ENCODE peak calls at places on chromosomes 11 and 22, in five cellular contexts. J is Jurkat, Clone E6-1; Y is epithelial cell of esophagus; G is cardiac fibroblast; K is neuronal stem cell. Z is an unnamed sample.

GRCh38 chr11:1473786-1474185 is 12.8 kb downstream of the MOB2 start:
- DNase-seq in J (no peak), Y (no peak), G (no peak), K (no peak), Z (no peak)

GRCh38 chr11:47148274-47148673 is 28.4 kb downstream of the ARFGAP2 start:
- DNase-seq in J (no peak), Y (no peak), G (no peak), K (no peak), Z (no peak)

GRCh38 chr22:47549741-47550340 is 787.4 kb downstream of the TBC1D22A start:
- DNase-seq in J (no peak), Y (no peak), G (no peak), K (no peak), Z (no peak)

GRCh38 chr11:119166368-119167076 is 2.0 kb upstream of the NLRX1 start:
- DNase-seq in J (no peak), Y (peak), G (peak), K (no peak), Z (no peak)

GRCh38 chr11:534197-534591 is 1.2 kb downstream of the HRAS start:
- DNase-seq in J (no peak), Y (no peak), G (no peak), K (no peak), Z (no peak)

GRCh38 chr11:101428918-101429317 is 154.9 kb downstream of the TRPC6 start:
- DNase-seq in J (peak), Y (peak), G (peak), K (no peak), Z (peak)

GRCh38 chr11:64000026-64000739 is 13.9 kb downstream of the OTUB1 start:
- DNase-seq in J (no peak), Y (peak), G (peak), K (peak), Z (peak)

GRCh38 chr11:33613404-33613803 is 87.2 kb downstream of the C11orf91 start:
- DNase-seq in J (no peak), Y (no peak), G (no peak), K (no peak), Z (no peak)

GRCh38 chr22:49297286-49297870 is 530.3 kb downstream of the BRD1 start:
- DNase-seq in J (no peak), Y (no peak), G (no peak), K (no peak), Z (peak)

GRCh38 chr11:44564198-44564597 is 1.3 kb upstream of the CD82 start:
- DNase-seq in J (no peak), Y (peak), G (peak), K (no peak), Z (no peak)

GRCh38 chr11:2209900-2210321 is 38.3 kb upstream of the TH start:
- DNase-seq in J (no peak), Y (no peak), G (no peak), K (no peak), Z (peak)

GRCh38 chr11:118792642-118793124 is 1.7 kb upstream of the DDX6 start:
- DNase-seq in J (peak), Y (peak), G (peak), K (peak), Z (peak)

GRCh38 chr22:19407649-19408606 is 23.6 kb downstream of the HIRA start:
- DNase-seq in J (no peak), Y (no peak), G (peak), K (no peak), Z (no peak)

GRCh38 chr22:40414306-40414705 is 43.9 kb downstream of the SGSM3 start:
- DNase-seq in J (no peak), Y (peak), G (peak), K (no peak), Z (no peak)

GRCh38 chr11:69437001-69437875 is 44.2 kb upstream of the LINC01488 start:
- DNase-seq in J (no peak), Y (peak), G (peak), K (no peak), Z (peak)

GRCh38 chr22:30015846-30016245 is 64.4 kb upstream of the HORMAD2 start:
- DNase-seq in J (no peak), Y (peak), G (peak), K (no peak), Z (no peak)

GRCh38 chr11:16895306-16895705 is 118.9 kb downstream of the PLEKHA7 start:
- DNase-seq in J (no peak), Y (peak), G (peak), K (no peak), Z (no peak)

GRCh38 chr22:35812600-35812999 is 94.9 kb downstream of the APOL5 start:
- DNase-seq in J (no peak), Y (no peak), G (no peak), K (no peak), Z (no peak)

GRCh38 chr22:37019309-37020191 is at the start of the genes MPST and TST:
- DNase-seq in J (peak), Y (peak), G (peak), K (peak), Z (peak)

GRCh38 chr11:20156280-20156875 is 3.9 kb downstream of the DBX1 start:
- DNase-seq in J (no peak), Y (no peak), G (no peak), K (no peak), Z (peak)

GRCh38 chr22:24515025-24515338 is 19.9 kb downstream of the UPB1 start:
- DNase-seq in J (no peak), Y (no peak), G (no peak), K (no peak), Z (no peak)
- H3K4me3 ChIP-seq in J (no peak), Y (no peak), G (no peak), K (no peak), Z (no peak)

DNA sequence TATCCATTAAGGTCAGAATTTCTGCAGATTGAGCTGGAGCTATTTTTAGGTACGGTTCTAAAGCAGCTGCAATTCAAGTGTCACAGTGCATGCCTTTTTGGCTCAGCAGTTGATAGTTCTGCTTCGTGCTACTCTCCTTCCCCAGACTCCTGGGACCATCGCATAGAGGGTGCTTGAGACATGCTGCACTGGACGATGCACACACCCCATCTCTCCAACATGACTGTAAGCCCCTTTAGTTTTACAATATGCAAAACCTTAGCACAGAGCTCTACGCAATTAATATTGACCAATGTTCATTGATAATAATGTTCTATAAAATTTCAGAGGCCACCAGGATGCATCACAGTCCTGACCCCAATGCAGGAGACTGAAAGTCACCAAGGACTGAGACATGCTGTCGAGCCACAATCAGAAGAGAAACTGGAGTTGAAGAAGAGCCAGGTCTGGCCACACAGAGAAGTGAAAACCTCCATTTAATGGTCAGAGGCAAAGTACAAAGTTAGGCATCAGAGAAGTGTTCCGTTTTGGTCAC is 120.9 kb upstream of the ZC3H12C start:
- DNase-seq in J (no peak), Y (no peak), G (peak), K (no peak), Z (no peak)
- H3K4me3 ChIP-seq in J (no peak), Y (no peak), G (no peak), K (no peak), Z (no peak)

DNA sequence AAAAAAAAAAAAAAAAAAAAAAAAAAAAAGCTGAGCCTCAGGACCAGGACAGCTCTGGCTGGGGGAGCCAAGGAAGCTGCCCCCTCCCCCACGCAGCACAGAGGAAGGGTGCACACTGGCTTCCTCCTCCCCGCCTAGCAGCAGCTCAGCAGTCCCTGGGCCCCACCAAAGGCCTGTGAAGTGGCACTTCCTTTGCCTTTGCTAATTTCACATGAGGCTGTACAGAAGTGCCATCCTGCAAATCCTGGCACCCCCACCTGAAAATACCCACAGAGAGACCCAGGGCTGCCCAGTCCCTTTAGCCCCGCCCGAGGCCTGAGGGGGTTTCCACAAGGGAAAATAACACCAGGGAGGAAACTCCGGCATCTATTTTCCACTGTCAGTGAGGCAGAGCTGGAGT is 3.9 kb downstream of the RHOG start:
- DNase-seq in J (peak), Y (no peak), G (no peak), K (no peak), Z (no peak)
- H3K4me3 ChIP-seq in J (peak), Y (no peak), G (no peak), K (no peak), Z (no peak)

DNA sequence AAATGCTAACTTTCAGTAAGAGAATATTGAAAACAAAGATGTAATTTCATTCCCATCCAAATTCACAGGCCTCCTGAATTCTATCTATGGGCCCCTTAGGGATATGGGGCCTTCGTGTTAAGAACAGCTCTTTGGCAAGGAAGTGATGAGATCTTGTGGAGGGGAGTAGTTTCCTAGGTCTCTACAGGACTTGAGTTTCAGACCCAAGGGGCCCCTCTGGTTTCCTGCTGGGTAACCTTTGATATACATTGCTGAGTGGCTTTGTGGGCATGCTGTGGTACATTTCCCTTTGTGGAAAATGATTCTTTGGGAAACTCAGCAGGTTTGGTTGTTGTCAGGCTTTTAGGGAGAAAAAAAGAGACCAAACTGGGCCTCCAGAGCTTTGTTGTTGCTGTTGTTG is 6.2 kb downstream of the STIM1 start:
- DNase-seq in J (peak), Y (no peak), G (peak), K (no peak), Z (peak)
- H3K4me3 ChIP-seq in J (no peak), Y (no peak), G (no peak), K (no peak), Z (no peak)

DNA sequence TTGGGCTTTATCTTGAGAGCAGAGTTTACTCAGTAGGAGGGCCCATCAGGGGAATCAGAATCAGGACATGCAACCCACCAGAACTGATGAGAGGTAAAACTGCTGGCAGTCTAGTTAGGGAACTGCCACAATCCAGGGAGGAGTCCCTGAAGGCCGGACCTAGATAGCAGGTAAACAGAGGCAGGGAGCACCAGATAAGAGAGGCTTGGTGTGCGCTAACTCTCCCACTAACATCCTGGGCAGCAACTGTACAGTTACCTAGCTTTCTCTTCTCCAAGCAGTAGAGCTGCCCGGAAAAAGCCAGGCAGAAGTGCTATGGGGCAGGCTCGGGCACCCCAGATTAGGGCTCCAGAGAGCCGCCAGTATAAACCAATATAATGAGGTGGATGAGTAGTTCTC is 865 bp upstream of the AMOTL1 start:
- DNase-seq in J (no peak), Y (no peak), G (no peak), K (no peak), Z (no peak)
- H3K4me3 ChIP-seq in J (no peak), Y (peak), G (no peak), K (no peak), Z (no peak)

GRCh38 chr11:125499563-125499962 is 3.5 kb upstream of the FEZ1 start:
- DNase-seq in J (no peak), Y (no peak), G (no peak), K (no peak), Z (no peak)

GRCh38 chr11:125494987-125495725 is 909 bp downstream of the FEZ1 start:
- DNase-seq in J (no peak), Y (peak), G (peak), K (peak), Z (peak)

GRCh38 chr11:125496465-125496817 is 376 bp upstream of the FEZ1 start:
- DNase-seq in J (no peak), Y (no peak), G (no peak), K (no peak), Z (peak)

GRCh38 chr11:125502198-125502597 is 6.1 kb upstream of the FEZ1 start:
- DNase-seq in J (no peak), Y (no peak), G (no peak), K (no peak), Z (no peak)

GRCh38 chr11:125498521-125498920 is 2.5 kb upstream of the FEZ1 start:
- DNase-seq in J (no peak), Y (no peak), G (no peak), K (no peak), Z (no peak)
- H3K4me3 ChIP-seq in J (no peak), Y (no peak), G (no peak), K (no peak), Z (no peak)

DNA sequence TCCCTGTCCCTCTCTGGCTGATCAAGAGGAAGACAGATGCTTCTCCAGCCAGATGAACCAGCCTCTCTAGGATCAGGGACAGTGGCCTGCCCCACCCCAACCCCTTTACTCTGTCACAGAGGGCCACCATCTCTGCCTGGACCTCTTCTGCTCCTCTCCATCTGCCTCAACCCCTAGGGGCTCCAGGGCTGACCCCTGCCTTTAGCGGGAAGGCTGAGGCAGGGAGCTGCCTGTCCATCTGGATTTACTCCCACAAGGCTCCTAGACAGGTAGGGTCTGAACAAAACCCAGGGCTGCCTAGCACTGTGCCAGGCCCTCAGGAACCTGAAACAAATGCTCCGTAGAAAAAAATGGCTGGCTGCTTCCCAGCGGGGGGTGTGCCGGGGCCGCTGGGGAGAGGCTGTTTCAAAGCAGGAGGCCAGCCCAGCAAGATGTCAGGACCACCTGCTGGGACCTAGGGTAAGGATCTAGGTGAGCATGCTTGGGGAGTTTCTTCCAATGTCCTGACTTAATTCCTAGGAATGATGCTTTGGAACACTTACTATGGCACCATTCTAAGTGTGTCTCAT is 3.2 kb downstream of the CHST1 start:
- DNase-seq in J (no peak), Y (no peak), G (no peak), K (no peak), Z (no peak)
- H3K4me3 ChIP-seq in J (no peak), Y (no peak), G (no peak), K (no peak), Z (no peak)

DNA sequence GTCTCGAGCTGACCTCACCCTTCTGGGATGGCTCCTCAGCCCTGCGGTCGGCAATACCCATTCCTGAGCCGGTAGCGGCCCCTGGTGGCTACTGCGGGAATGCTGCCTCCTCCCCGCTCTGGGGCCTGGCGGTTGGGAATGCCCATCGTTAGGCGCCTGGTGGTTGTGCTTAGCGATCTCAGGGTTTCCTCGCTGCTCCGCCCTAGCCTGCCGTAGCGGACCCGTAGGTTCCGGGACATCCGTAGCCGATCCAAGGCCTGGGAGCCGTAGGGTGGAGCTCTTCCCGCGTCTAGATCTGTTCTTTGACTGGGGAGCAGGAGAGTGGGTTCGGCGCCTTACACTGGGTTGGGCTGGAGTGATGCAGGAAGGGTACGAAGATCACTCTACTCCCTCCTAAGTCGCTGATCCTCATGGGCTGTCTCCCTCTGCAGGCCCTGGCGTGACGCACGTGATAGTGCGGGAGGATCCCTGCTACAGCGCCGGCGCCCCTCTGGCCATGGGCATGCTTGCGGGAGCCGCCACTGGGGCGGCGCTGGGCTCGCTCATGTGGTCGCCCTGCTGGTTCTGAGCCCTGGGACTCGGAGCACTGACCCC is 14.8 kb downstream of the PLEKHB1 start:
- DNase-seq in J (no peak), Y (peak), G (peak), K (peak), Z (peak)
- H3K4me3 ChIP-seq in J (no peak), Y (peak), G (peak), K (no peak), Z (peak)

GRCh38 chr11:60854847-60855725 is 664 bp downstream of the PTGDR2 start:
- DNase-seq in J (no peak), Y (no peak), G (no peak), K (no peak), Z (no peak)
- H3K4me3 ChIP-seq in J (no peak), Y (no peak), G (no peak), K (no peak), Z (no peak)

GRCh38 chr11:75330279-75330678 is 21.2 kb downstream of the ARRB1 start:
- DNase-seq in J (no peak), Y (no peak), G (no peak), K (no peak), Z (no peak)
- H3K4me3 ChIP-seq in J (no peak), Y (no peak), G (no peak), K (no peak), Z (no peak)

Z was measured in H7.